ENCODE peak calls at places on chromosomes 11 and 22, in five cellular contexts. F is body of pancreas, K is psoas muscle, E is right lobe of liver, Y is adrenal gland. H is an unnamed sample. For H3K9me3 and H3K27me3, the result is how much of the 10 kb centered on the place peaks cover.

GRCh38 chr22:43293259-43293658 is 49.9 kb downstream of the SCUBE1 start:
- DNase-seq in F (no peak), K (no peak), E (no peak), Y (no peak), H (no peak)

GRCh38 chr22:32120603-32121002 is 38.5 kb downstream of the C22orf42 start:
- DNase-seq in F (no peak), K (no peak), E (no peak), Y (no peak), H (no peak)

GRCh38 chr11:107962181-107962580 is 33.9 kb downstream of the RAB39A start:
- DNase-seq in F (no peak), K (no peak), E (no peak), Y (no peak), H (no peak)

GRCh38 chr22:44807915-44808690 is 55.7 kb downstream of the ARHGAP8 start:
- DNase-seq in F (no peak), K (no peak), E (peak), Y (no peak), H (no peak)

GRCh38 chr22:21778705-21779363 is 43.2 kb upstream of the YPEL1 start:
- DNase-seq in F (no peak), K (no peak), E (no peak), Y (no peak), H (no peak)

GRCh38 chr11:20089796-20090653 is 70.2 kb downstream of the DBX1 start:
- DNase-seq in F (peak), K (no peak), E (no peak), Y (peak), H (no peak)

GRCh38 chr22:43272301-43272700 is 70.9 kb downstream of the SCUBE1 start:
- DNase-seq in F (no peak), K (no peak), E (no peak), Y (no peak), H (no peak)

GRCh38 chr11:85756401-85757200 is 54.3 kb downstream of the SYTL2 start:
- DNase-seq in F (no peak), K (no peak), E (no peak), Y (no peak), H (no peak)

GRCh38 chr11:85947431-85948272 is 92.5 kb downstream of the CCDC83 start:
- DNase-seq in F (no peak), K (no peak), E (no peak), Y (peak), H (no peak)

GRCh38 chr11:132028380-132029240 is 658.2 kb downstream of the NTM start:
- DNase-seq in F (peak), K (peak), E (no peak), Y (no peak), H (no peak)

GRCh38 chr11:6321356-6321755 is 1.1 kb upstream of the CAVIN3 start:
- DNase-seq in F (no peak), K (peak), E (no peak), Y (no peak), H (no peak)

GRCh38 chr11:122440783-122441701 is 214.5 kb upstream of the UBASH3B start:
- DNase-seq in F (no peak), K (peak), E (peak), Y (peak), H (no peak)

GRCh38 chr11:35115688-35116030 is 23.3 kb upstream of the CD44 start:
- DNase-seq in F (no peak), K (no peak), E (no peak), Y (no peak), H (no peak)

GRCh38 chr11:65357856-65358356 is 3.4 kb downstream of the TIGD3 start:
- DNase-seq in F (no peak), K (no peak), E (peak), Y (no peak), H (no peak)

GRCh38 chr11:67022341-67022933 is 497 bp upstream of the SYT12 start:
- DNase-seq in F (peak), K (peak), E (no peak), Y (peak), H (no peak)

GRCh38 chr11:132451942-132452601 is 1080.2 kb downstream of the OPCML start:
- DNase-seq in F (no peak), K (no peak), E (no peak), Y (no peak), H (no peak)

GRCh38 chr11:46281374-46281831 is 3.9 kb downstream of the CREB3L1 start:
- DNase-seq in F (no peak), K (no peak), E (no peak), Y (no peak), H (no peak)

GRCh38 chr11:113313601-113314000 is 782 bp upstream of the TTC12 start:
- DNase-seq in F (no peak), K (no peak), E (no peak), Y (no peak), H (no peak)

GRCh38 chr11:35190804-35191348 is 51.9 kb downstream of the CD44 start:
- DNase-seq in F (no peak), K (no peak), E (no peak), Y (no peak), H (no peak)

DNA sequence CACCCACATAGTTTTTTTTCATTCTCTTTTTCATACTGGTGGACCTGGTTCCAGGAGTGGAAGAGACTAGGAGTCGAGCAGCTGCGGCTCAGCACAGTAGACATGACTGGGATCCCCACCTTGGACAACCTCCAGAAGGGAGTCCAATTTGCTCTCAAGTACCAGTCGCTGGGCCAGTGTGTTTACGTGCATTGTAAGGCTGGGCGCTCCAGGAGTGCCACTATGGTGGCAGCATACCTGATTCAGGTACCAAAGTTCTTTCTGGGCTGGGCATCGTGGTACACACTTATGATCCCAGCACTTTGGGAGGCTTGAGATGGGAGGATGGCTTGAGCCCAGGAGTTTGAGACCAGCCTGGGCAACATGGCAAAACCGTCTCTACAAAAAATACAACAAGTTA is 4.2 kb downstream of the PTPMT1 start:
- DNase-seq in F (no peak), K (no peak), E (no peak), Y (no peak), H (no peak)
- H3K9me3 ChIP-seq in F (under half), K (under half), E (under half), Y (under half), H (under half)

DNA sequence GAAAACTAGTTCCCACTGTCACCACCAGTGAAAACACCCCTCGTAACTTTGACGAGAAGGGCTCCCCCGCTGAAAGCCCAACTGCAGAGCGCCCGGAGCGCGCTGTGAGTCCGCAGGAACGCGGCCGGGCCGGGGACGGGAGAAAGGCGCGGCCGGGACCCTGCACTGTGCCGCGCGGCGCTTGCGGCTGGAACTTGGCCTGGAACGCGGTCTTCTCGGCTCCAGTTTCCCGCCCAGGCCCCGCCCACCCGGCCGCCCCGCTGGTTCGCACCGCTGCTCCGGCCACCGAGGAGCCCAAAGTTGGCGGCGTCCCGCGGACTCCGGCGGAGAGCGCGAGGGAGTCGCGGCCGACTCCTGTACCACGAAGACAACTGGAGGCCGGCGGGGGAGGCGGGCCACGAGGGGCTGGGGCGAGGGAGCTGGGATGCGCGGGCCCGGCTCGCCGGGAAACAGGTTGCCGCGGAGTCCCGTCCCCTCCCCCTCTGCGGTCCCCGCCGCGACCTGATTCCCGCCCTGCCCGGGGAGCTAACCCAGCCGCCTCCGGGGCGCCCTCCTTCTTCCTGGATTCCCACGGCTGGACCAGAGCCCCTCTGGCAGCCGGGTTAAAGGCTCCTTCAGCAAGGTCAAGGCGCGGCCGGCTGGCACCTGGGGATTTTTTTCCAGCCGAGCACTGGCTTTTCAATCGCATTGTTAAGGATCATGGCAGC is 3.4 kb downstream of the TENM4 start:
- DNase-seq in F (peak), K (peak), E (peak), Y (peak), H (no peak)
- H3K27me3 ChIP-seq in F (under half), K (half or more), E (under half), Y (under half), H (under half)

DNA sequence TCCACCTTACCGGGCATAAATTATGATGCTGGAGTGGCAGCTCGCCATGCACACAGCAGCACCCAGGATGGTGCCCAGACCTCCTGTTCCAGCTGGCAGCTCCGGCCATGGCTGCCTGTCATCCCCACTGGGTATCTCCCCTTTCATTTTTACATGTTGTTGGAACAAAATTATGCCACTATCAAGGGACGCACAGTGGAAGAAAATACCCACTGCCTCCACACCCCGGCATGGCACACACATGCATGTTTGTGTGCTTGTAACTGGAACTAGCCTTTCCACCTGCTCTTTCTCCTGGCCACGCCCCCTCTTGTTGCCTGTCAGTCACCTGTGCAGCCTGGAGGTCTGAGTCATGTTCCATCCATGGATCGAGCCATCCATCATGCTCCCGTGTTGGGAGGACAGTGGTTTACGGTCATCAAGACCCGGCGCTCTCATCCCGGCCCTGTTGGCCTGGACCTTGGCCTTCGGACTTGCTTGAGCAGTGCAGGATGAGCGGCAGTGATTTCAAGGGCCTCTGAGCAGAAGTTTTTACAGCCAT is 1069.6 kb downstream of the BRD1 start:
- DNase-seq in F (no peak), K (no peak), E (peak), Y (peak), H (no peak)
- H3K9me3 ChIP-seq in F (under half), K (under half), E (under half), Y (under half), H (under half)

GRCh38 chr22:49088801-49089791 is 738.6 kb downstream of the BRD1 start:
- DNase-seq in F (no peak), K (no peak), E (no peak), Y (no peak), H (no peak)
- H3K27me3 ChIP-seq in F (under half), K (under half), E (under half), Y (under half), H (under half)

DNA sequence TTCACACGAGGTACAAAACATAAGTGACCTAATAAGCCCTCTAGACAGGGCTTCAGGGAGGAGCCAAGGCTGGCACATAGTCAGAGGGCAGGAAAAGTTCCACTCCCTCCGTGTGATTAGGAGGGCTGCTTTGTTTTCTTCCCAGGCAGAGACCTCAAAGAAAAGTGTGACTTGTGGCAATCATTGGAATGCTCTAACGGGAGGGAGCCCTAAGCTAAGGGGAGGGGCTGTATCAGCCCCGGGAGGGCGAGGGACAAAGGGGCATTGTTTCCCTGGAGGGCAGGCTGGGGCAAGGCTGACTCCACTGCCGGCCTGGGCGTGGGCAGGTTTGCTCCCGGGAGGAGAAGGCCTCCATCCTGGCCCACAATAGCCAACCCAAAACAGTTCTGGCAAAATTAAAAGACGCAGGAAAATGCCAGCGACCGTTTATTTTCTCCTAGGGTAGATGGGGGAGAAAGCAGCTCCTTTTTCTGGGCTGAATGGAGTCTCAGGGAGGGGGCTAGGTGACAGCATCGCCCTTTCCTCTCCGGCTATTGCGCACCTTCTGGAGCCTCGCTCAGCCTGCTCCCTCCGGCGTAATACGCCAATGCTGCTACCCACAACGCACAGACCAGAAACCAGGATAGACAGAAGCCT is 60.1 kb downstream of the ENDOD1 start:
- DNase-seq in F (peak), K (peak), E (peak), Y (no peak), H (no peak)
- H3K9me3 ChIP-seq in F (under half), K (under half), E (under half), Y (under half), H (under half)

GRCh38 chr22:37383342-37383741 is 43.9 kb downstream of the ELFN2 start:
- DNase-seq in F (no peak), K (no peak), E (no peak), Y (peak), H (no peak)

GRCh38 chr22:37379716-37380115 is 47.6 kb downstream of the ELFN2 start:
- DNase-seq in F (no peak), K (no peak), E (no peak), Y (no peak), H (no peak)

GRCh38 chr22:37379085-37379484 is 48.2 kb downstream of the ELFN2 start:
- DNase-seq in F (no peak), K (no peak), E (no peak), Y (no peak), H (no peak)

GRCh38 chr22:37378642-37379058 is 48.6 kb downstream of the ELFN2 start:
- DNase-seq in F (peak), K (no peak), E (no peak), Y (no peak), H (no peak)

GRCh38 chr22:37381489-37381888 is 45.8 kb downstream of the ELFN2 start:
- DNase-seq in F (no peak), K (no peak), E (no peak), Y (no peak), H (no peak)
- H3K27me3 ChIP-seq in F (under half), K (half or more), E (under half), Y (under half), H (under half)

DNA sequence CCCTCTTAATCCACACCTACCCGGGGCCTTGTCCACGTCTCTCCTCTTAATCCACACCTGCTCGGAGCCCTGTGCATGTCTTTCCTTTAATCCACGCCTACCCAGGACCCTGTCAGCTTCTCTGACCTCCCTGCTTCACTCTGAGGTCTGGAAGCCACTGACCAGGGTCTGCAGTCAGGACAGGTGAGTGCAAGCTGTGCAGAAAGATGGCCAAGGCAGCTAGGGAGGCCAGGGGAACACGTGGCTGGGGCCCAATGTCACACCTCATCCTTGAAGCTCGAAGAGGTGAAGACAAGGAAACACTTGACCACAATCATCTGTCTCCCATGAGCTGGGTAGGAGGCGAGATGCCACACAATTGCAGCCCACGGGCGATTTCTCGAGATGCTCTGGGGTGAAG is 1516.9 kb downstream of the BRD1 start:
- DNase-seq in F (no peak), K (no peak), E (peak), Y (no peak), H (no peak)
- H3K9me3 ChIP-seq in F (under half), K (under half), E (under half), Y (under half), H (under half)

DNA sequence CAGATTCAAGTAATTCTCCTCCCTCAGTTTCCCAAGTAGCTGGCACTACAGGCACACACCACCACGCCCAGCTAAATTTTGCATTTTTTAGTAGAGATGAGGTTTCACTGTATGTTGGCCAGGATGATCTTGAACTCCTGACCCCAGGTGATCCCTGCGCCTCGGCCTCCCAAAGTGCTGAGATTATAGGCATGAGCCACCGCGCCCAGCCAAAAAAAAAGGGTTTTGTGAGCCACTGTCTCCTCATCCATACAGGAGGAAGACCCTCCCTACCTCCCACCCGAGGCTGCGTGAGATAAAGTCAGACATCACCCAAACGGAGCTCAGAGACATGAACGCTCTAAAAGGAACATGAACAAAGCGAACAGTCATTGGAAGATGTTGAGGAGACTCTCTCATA is 745.7 kb downstream of the BRD1 start:
- DNase-seq in F (no peak), K (no peak), E (no peak), Y (no peak), H (no peak)
- H3K27me3 ChIP-seq in F (under half), K (under half), E (under half), Y (under half), H (under half)

DNA sequence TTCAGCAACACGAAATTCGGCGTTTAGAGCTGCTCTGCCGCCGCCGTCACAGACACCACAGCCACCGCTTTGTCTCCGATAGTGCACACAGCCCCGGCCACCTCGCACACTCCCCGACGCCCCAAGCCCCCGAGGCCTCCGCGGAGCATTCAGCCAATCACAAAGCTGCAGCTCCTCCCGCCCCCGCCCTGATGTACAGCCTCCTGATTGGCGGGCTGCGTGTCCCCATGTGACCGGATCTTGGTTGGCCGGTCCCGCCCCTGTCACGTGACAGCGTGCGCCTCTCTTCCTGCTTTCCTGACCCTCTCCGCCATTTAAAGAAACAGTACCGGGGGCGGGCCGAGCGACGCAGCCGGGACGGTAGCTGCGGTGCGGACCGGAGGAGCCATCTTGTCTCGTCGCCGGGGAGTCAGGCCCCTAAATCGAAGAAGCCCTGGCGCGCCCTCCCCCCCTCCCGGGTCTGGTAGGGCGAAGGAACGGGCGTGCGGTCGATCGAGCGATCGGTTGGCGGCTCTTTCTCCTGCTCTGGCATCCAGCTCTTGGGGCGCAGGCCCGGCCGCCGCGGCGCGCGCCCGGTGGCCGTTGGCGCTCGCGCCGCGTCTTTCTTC is at the start of gene TUG1:
- DNase-seq in F (peak), K (peak), E (peak), Y (peak), H (peak)
- H3K9me3 ChIP-seq in F (under half), K (under half), E (under half), Y (under half), H (under half)

DNA sequence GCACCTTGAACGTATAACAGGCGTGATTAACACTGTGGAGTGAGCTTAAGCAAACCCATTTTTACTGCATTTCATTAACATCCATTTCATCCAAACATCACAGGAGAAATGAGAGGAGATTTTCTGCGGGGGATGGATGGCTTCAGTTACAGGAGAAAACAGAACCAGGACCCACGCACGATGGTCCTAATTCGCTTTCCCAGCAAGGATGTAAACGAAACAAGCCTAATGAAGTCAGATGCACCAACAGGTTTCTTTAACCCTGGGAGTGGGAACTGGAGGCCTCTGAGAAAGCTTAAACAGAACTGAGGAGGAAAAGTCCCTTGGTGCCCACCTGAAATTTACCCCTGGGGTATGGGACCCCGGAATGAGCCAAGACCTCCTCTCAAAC is 2.7 kb downstream of the CADM1 start:
- DNase-seq in F (no peak), K (no peak), E (no peak), Y (no peak), H (no peak)
- H3K27me3 ChIP-seq in F (under half), K (under half), E (under half), Y (under half), H (under half)